ENCODE peak calls at places on chromosomes 16 and 17, in four cellular contexts. Y is HepG2, G is WTC11, J is K562. X is an unnamed sample.

GRCh38 chr16:84520778-84521770 is 16.6 kb upstream of the MEAK7 start:
- DNase-seq in Y (no peak), G (no peak), J (no peak), X (no peak)

GRCh38 chr17:3835410-3836229 is 10.4 kb downstream of the NCBP3 start:
- DNase-seq in J (no peak), Y (no peak), G (no peak), X (no peak)

GRCh38 chr16:9843424-9844013 is 338.7 kb downstream of the GRIN2A start:
- DNase-seq in G (no peak), J (no peak), Y (no peak), X (no peak)

GRCh38 chr16:74738134-74738541 is 36.5 kb downstream of the FA2H start:
- DNase-seq in G (no peak), J (peak), Y (no peak), X (peak)

GRCh38 chr16:55489956-55490265 is 10.9 kb downstream of the MMP2 start:
- DNase-seq in G (no peak), J (no peak), Y (no peak), X (no peak)

GRCh38 chr17:29138991-29139682 is 41.1 kb downstream of the MYO18A start:
- DNase-seq in Y (no peak), G (no peak), J (no peak), X (no peak)

GRCh38 chr17:82772026-82772425 is 20.2 kb downstream of the TBCD start:
- DNase-seq in J (no peak), G (no peak), Y (peak), X (peak)

GRCh38 chr17:67435122-67435521 is 58.0 kb downstream of the PITPNC1 start:
- DNase-seq in G (no peak), Y (peak), J (no peak), X (no peak)

GRCh38 chr17:50934161-50934560 is 68.0 kb upstream of the TOB1 start:
- DNase-seq in G (no peak), J (no peak), Y (no peak), X (no peak)

GRCh38 chr16:81946206-81946605 is 65.1 kb downstream of the SDR42E1 start:
- DNase-seq in G (no peak), J (no peak), Y (no peak), X (no peak)

GRCh38 chr16:2924901-2925820 is 13.4 kb downstream of the FLYWCH1 start:
- DNase-seq in J (no peak), G (peak), Y (no peak), X (no peak)

GRCh38 chr17:72446525-72447250 is 325.9 kb downstream of the SOX9 start:
- DNase-seq in G (no peak), J (no peak), Y (peak), X (peak)

GRCh38 chr17:17523001-17523713 is 27.0 kb upstream of the RASD1 start:
- DNase-seq in G (peak), Y (no peak), J (no peak), X (no peak)

GRCh38 chr16:81779540-81780320 is 639 bp downstream of the PLCG2 start:
- DNase-seq in J (peak), G (peak), Y (no peak), X (peak)

GRCh38 chr17:57455063-57455914 is 199.0 kb downstream of the MSI2 start:
- DNase-seq in Y (no peak), J (no peak), G (no peak), X (no peak)

GRCh38 chr17:27861979-27862378 is 31.2 kb downstream of the LYRM9 start:
- DNase-seq in J (no peak), Y (peak), G (no peak), X (peak)

GRCh38 chr17:2364132-2365116 is 27.1 kb downstream of the SGSM2 start:
- DNase-seq in G (no peak), J (no peak), Y (no peak), X (no peak)

GRCh38 chr17:68509151-68510057 is 2.8 kb upstream of the PRKAR1A start:
- DNase-seq in G (no peak), Y (peak), J (no peak), X (no peak)

GRCh38 chr17:80615311-80615710 is 70.7 kb downstream of the RPTOR start:
- DNase-seq in G (no peak), J (no peak), Y (no peak), X (no peak)

GRCh38 chr17:47670064-47670463 is 20.3 kb downstream of the KPNB1 start:
- DNase-seq in Y (no peak), G (no peak), J (no peak), X (no peak)

GRCh38 chr17:48439875-48440505 is 10.0 kb upstream of the SKAP1 start:
- DNase-seq in J (peak), G (no peak), Y (no peak), X (no peak)

GRCh38 chr17:17363638-17364337 is 60.6 kb downstream of the NT5M start:
- DNase-seq in Y (no peak), J (no peak), G (no peak), X (no peak)

DNA sequence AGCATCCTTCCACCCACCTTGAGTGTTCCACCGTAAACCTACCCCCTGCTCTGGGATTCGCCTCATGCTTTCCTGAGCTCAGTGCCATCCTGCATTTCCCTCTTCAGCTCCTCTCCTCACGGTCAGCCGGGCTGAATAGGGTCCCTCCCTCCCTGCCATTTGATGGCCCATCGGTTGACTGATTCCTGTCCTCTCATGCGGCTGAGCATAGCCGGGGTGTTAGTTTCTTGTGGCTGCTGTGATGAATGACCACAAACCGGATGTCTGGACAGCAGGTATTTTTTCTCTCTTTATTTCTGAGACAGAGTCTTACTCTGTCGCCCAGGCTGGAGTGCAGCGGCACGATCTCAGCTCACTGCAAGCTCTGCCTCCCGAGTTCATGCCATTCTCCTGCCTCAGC is 44.1 kb upstream of the MGAT5B start:
- DNase-seq in Y (no peak), G (no peak), J (no peak), X (no peak)
- TF ChIP-seq CTCF in Y (no peak), G (no peak), J (no peak), X (no peak)

GRCh38 chr16:19890901-19891300 is 6.3 kb upstream of the GPRC5B start:
- DNase-seq in Y (no peak), J (no peak), G (no peak), X (no peak)
- TF ChIP-seq HMGXB4 in Y (no peak), J (no peak), G (no peak), X (no peak)

GRCh38 chr17:77233635-77234334 is 93.0 kb downstream of the SEC14L1 start:
- DNase-seq in Y (peak), G (no peak), J (peak), X (peak)
- TF ChIP-seq CTCF in Y (peak), G (no peak), J (no peak), X (no peak)

GRCh38 chr16:89883346-89884040 is 10.1 kb downstream of the TCF25 start:
- DNase-seq in J (no peak), Y (no peak), G (no peak), X (no peak)

GRCh38 chr16:89884041-89884421 is 10.6 kb downstream of the TCF25 start:
- DNase-seq in J (no peak), G (no peak), Y (no peak), X (no peak)

GRCh38 chr16:89881368-89881730 is 8.0 kb downstream of the TCF25 start:
- DNase-seq in G (no peak), Y (no peak), J (no peak), X (no peak)

DNA sequence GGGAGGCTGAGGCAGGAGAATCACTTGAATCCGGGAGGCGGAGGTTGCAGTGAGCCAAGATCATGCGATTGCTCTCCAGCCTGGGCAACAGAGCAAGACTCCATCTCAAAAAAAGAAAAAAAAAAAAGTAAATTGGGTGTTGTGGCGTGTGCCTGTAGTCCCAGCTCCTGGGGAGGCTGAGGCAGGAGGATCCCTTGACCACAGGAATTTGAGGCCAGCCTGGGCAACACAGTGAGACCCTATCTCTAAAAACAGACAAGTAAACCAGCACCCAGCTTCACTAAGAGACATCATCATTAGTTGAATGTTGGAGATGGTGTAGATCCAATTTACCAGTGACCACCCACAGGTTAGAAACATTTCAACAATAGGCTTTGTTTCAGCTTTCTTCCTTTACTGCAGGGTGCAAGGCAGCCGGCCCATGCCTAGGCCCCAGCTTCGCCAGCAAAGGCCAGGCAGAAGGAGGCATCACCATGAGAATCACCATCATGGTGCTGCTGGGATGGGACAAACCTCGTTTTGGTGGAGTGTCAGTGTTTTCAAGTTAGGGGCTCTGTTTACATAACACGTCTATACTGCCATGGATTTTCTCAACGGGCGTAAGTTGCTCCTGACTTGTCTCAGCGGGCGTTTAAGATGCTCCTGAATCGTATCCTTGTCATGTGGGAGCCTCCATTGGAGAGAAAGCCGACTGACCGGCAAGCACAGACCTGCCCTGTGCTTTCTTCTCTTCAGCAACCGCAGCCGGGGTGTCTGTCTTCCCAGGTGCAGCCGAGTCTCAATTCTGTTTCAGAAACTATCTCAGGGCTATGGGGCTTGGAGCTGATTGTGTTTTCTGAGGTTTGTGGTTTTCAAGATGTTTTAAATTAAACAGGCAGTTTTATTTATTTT is 7.3 kb downstream of the TCF25 start:
- DNase-seq in Y (no peak), J (no peak), G (no peak), X (no peak)
- TF ChIP-seq HMGXB4 in Y (no peak), J (no peak), G (no peak), X (no peak)

GRCh38 chr17:56029980-56030624 is 123.2 kb upstream of the ANKFN1 start:
- DNase-seq in G (no peak), J (no peak), Y (no peak), X (no peak)
- TF ChIP-seq CTCF in G (no peak), J (no peak), Y (no peak), X (no peak)

DNA sequence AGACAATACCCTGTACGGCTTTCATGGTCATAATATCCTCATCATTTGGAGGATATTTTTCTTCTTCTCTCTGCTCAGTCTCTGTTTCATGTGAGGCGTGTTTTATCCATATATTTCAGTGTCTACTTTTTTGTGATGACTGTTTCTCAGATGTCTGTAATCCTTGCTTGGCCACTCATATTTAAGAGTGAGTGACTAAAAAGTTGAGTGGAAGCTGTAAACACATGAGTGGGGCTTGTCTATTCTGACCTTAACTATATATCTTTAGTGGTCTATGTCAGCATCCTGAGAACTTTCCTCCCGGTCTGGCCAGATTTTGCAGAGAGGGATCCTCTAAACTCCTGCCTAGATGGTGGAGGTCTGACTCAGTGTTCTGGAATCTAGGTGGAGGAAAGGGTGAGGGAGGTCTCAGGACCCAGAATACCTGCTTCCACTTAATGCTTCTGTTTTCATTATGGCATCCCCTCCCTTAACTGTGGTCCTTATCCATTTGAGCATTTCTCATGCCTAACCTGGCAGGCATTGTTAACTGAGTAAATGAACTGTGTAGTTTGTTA is 6.0 kb downstream of the DDX19B start:
- DNase-seq in G (no peak), Y (no peak), J (no peak), X (no peak)
- TF ChIP-seq HMGXB4 in G (no peak), Y (no peak), J (no peak), X (no peak)